ENCODE peak calls at places on chromosomes 12 and 14, in eight cellular contexts. One of them, this sample, is unnamed.

GRCh38 chr14:50060871-50061663 is 55.3 kb downstream of the VCPKMT start:
- DNase-seq in foreskin melanocyte: peak
- DNase-seq in cardiac fibroblast: peak
- DNase-seq in iPS-NIHi11: peak
- DNase-seq in lung: no peak
- DNase-seq in non-pigmented ciliary epithelial cell: peak
- DNase-seq in T-helper 2 cell: peak
- DNase-seq in NCI-H748 treated with DMSO at 0.1 percent for 48 hours: no peak
- DNase-seq in this sample: no peak

GRCh38 chr12:52248541-52249035 is 15.5 kb downstream of the KRT7 start:
- DNase-seq in lung: no peak
- DNase-seq in non-pigmented ciliary epithelial cell: no peak
- DNase-seq in T-helper 2 cell: no peak
- DNase-seq in iPS-NIHi11: no peak
- DNase-seq in NCI-H748 treated with DMSO at 0.1 percent for 48 hours: no peak
- DNase-seq in cardiac fibroblast: no peak
- DNase-seq in foreskin melanocyte: no peak
- DNase-seq in this sample: no peak

GRCh38 chr14:33686218-33686617 is 264.7 kb downstream of the EGLN3 start:
- DNase-seq in lung: no peak
- DNase-seq in iPS-NIHi11: no peak
- DNase-seq in non-pigmented ciliary epithelial cell: peak
- DNase-seq in NCI-H748 treated with DMSO at 0.1 percent for 48 hours: no peak
- DNase-seq in cardiac fibroblast: peak
- DNase-seq in foreskin melanocyte: no peak
- DNase-seq in T-helper 2 cell: no peak
- DNase-seq in this sample: no peak

GRCh38 chr12:58728397-58728796 is 191.9 kb downstream of the LRIG3 start:
- DNase-seq in foreskin melanocyte: peak
- DNase-seq in lung: no peak
- DNase-seq in NCI-H748 treated with DMSO at 0.1 percent for 48 hours: no peak
- DNase-seq in non-pigmented ciliary epithelial cell: no peak
- DNase-seq in T-helper 2 cell: no peak
- DNase-seq in iPS-NIHi11: no peak
- DNase-seq in cardiac fibroblast: peak
- DNase-seq in this sample: no peak

GRCh38 chr14:97185186-97185585 is 388.0 kb downstream of the VRK1 start:
- DNase-seq in foreskin melanocyte: no peak
- DNase-seq in T-helper 2 cell: no peak
- DNase-seq in NCI-H748 treated with DMSO at 0.1 percent for 48 hours: peak
- DNase-seq in lung: no peak
- DNase-seq in cardiac fibroblast: no peak
- DNase-seq in iPS-NIHi11: peak
- DNase-seq in non-pigmented ciliary epithelial cell: no peak
- DNase-seq in this sample: no peak

GRCh38 chr12:111102062-111102735 is 181.8 kb upstream of the MYL2 start:
- DNase-seq in NCI-H748 treated with DMSO at 0.1 percent for 48 hours: no peak
- DNase-seq in lung: no peak
- DNase-seq in foreskin melanocyte: no peak
- DNase-seq in cardiac fibroblast: no peak
- DNase-seq in iPS-NIHi11: no peak
- DNase-seq in T-helper 2 cell: no peak
- DNase-seq in non-pigmented ciliary epithelial cell: no peak
- DNase-seq in this sample: no peak

GRCh38 chr14:68466491-68466977 is 326.3 kb downstream of the ZFP36L1 start:
- DNase-seq in foreskin melanocyte: no peak
- DNase-seq in cardiac fibroblast: peak
- DNase-seq in lung: no peak
- DNase-seq in NCI-H748 treated with DMSO at 0.1 percent for 48 hours: no peak
- DNase-seq in iPS-NIHi11: no peak
- DNase-seq in non-pigmented ciliary epithelial cell: peak
- DNase-seq in T-helper 2 cell: no peak
- DNase-seq in this sample: no peak

GRCh38 chr14:77248666-77249065 is 22.3 kb downstream of the NGB start:
- DNase-seq in iPS-NIHi11: no peak
- DNase-seq in NCI-H748 treated with DMSO at 0.1 percent for 48 hours: no peak
- DNase-seq in lung: no peak
- DNase-seq in non-pigmented ciliary epithelial cell: no peak
- DNase-seq in T-helper 2 cell: no peak
- DNase-seq in cardiac fibroblast: peak
- DNase-seq in foreskin melanocyte: no peak
- DNase-seq in this sample: no peak

GRCh38 chr12:130335517-130336392 is 1.9 kb upstream of the PIWIL1 start:
- DNase-seq in NCI-H748 treated with DMSO at 0.1 percent for 48 hours: peak
- DNase-seq in cardiac fibroblast: peak
- DNase-seq in iPS-NIHi11: no peak
- DNase-seq in foreskin melanocyte: peak
- DNase-seq in non-pigmented ciliary epithelial cell: peak
- DNase-seq in lung: no peak
- DNase-seq in T-helper 2 cell: no peak
- DNase-seq in this sample: no peak

GRCh38 chr12:1533205-1533601 is 61.2 kb downstream of the FBXL14 start:
- DNase-seq in cardiac fibroblast: no peak
- DNase-seq in foreskin melanocyte: no peak
- DNase-seq in iPS-NIHi11: no peak
- DNase-seq in T-helper 2 cell: no peak
- DNase-seq in non-pigmented ciliary epithelial cell: no peak
- DNase-seq in lung: no peak
- DNase-seq in NCI-H748 treated with DMSO at 0.1 percent for 48 hours: no peak
- DNase-seq in this sample: no peak

GRCh38 chr12:109878749-109879148 is 1.6 kb downstream of the GLTP start:
- DNase-seq in T-helper 2 cell: no peak
- DNase-seq in non-pigmented ciliary epithelial cell: no peak
- DNase-seq in foreskin melanocyte: no peak
- DNase-seq in lung: no peak
- DNase-seq in iPS-NIHi11: no peak
- DNase-seq in cardiac fibroblast: no peak
- DNase-seq in NCI-H748 treated with DMSO at 0.1 percent for 48 hours: no peak
- DNase-seq in this sample: no peak

GRCh38 chr12:68358532-68359485 is 26.6 kb upstream of the MDM1 start:
- DNase-seq in cardiac fibroblast: peak
- DNase-seq in non-pigmented ciliary epithelial cell: peak
- DNase-seq in iPS-NIHi11: peak
- DNase-seq in NCI-H748 treated with DMSO at 0.1 percent for 48 hours: peak
- DNase-seq in T-helper 2 cell: peak
- DNase-seq in foreskin melanocyte: peak
- DNase-seq in lung: peak
- DNase-seq in this sample: peak

GRCh38 chr12:122137229-122137628 is 36.8 kb downstream of the IL31 start:
- DNase-seq in lung: no peak
- DNase-seq in non-pigmented ciliary epithelial cell: no peak
- DNase-seq in T-helper 2 cell: no peak
- DNase-seq in NCI-H748 treated with DMSO at 0.1 percent for 48 hours: no peak
- DNase-seq in foreskin melanocyte: no peak
- DNase-seq in cardiac fibroblast: no peak
- DNase-seq in iPS-NIHi11: peak
- DNase-seq in this sample: no peak

GRCh38 chr12:46918631-46919030 is 92.8 kb upstream of the SLC38A4 start:
- DNase-seq in lung: no peak
- DNase-seq in non-pigmented ciliary epithelial cell: no peak
- DNase-seq in foreskin melanocyte: no peak
- DNase-seq in T-helper 2 cell: no peak
- DNase-seq in iPS-NIHi11: no peak
- DNase-seq in cardiac fibroblast: no peak
- DNase-seq in NCI-H748 treated with DMSO at 0.1 percent for 48 hours: no peak
- DNase-seq in this sample: no peak

GRCh38 chr14:76256545-76256944 is 104.8 kb downstream of the GPATCH2L start:
- DNase-seq in cardiac fibroblast: no peak
- DNase-seq in foreskin melanocyte: no peak
- DNase-seq in iPS-NIHi11: no peak
- DNase-seq in NCI-H748 treated with DMSO at 0.1 percent for 48 hours: no peak
- DNase-seq in non-pigmented ciliary epithelial cell: no peak
- DNase-seq in T-helper 2 cell: no peak
- DNase-seq in lung: no peak
- DNase-seq in this sample: no peak

GRCh38 chr12:29676676-29677075 is 107.1 kb downstream of the TMTC1 start:
- DNase-seq in lung: no peak
- DNase-seq in non-pigmented ciliary epithelial cell: no peak
- DNase-seq in NCI-H748 treated with DMSO at 0.1 percent for 48 hours: no peak
- DNase-seq in iPS-NIHi11: no peak
- DNase-seq in cardiac fibroblast: no peak
- DNase-seq in foreskin melanocyte: no peak
- DNase-seq in T-helper 2 cell: no peak
- DNase-seq in this sample: no peak

GRCh38 chr14:77022219-77022852 is 6.2 kb downstream of the IRF2BPL start:
- DNase-seq in foreskin melanocyte: no peak
- DNase-seq in NCI-H748 treated with DMSO at 0.1 percent for 48 hours: peak
- DNase-seq in T-helper 2 cell: no peak
- DNase-seq in lung: no peak
- DNase-seq in non-pigmented ciliary epithelial cell: no peak
- DNase-seq in cardiac fibroblast: no peak
- DNase-seq in iPS-NIHi11: no peak
- DNase-seq in this sample: no peak

GRCh38 chr12:116443706-116444589 is 115.2 kb upstream of the MAP1LC3B2 start:
- DNase-seq in lung: no peak
- DNase-seq in T-helper 2 cell: no peak
- DNase-seq in cardiac fibroblast: no peak
- DNase-seq in non-pigmented ciliary epithelial cell: no peak
- DNase-seq in iPS-NIHi11: no peak
- DNase-seq in foreskin melanocyte: no peak
- DNase-seq in NCI-H748 treated with DMSO at 0.1 percent for 48 hours: no peak
- DNase-seq in this sample: no peak

GRCh38 chr12:122194804-122195203 is 8.7 kb upstream of the B3GNT4 start:
- DNase-seq in cardiac fibroblast: no peak
- DNase-seq in NCI-H748 treated with DMSO at 0.1 percent for 48 hours: no peak
- DNase-seq in iPS-NIHi11: no peak
- DNase-seq in foreskin melanocyte: no peak
- DNase-seq in T-helper 2 cell: no peak
- DNase-seq in lung: no peak
- DNase-seq in non-pigmented ciliary epithelial cell: no peak
- DNase-seq in this sample: no peak

GRCh38 chr12:101209319-101210302 is at the start of gene SLC5A8:
- DNase-seq in T-helper 2 cell: no peak
- DNase-seq in iPS-NIHi11: peak
- DNase-seq in cardiac fibroblast: no peak
- DNase-seq in non-pigmented ciliary epithelial cell: no peak
- DNase-seq in foreskin melanocyte: no peak
- DNase-seq in NCI-H748 treated with DMSO at 0.1 percent for 48 hours: no peak
- DNase-seq in lung: peak
- DNase-seq in this sample: no peak

GRCh38 chr12:51953011-51953568 is 1.6 kb downstream of the ACVR1B start:
- DNase-seq in T-helper 2 cell: no peak
- DNase-seq in foreskin melanocyte: no peak
- DNase-seq in cardiac fibroblast: no peak
- DNase-seq in iPS-NIHi11: no peak
- DNase-seq in lung: no peak
- DNase-seq in non-pigmented ciliary epithelial cell: no peak
- DNase-seq in NCI-H748 treated with DMSO at 0.1 percent for 48 hours: no peak
- DNase-seq in this sample: no peak

GRCh38 chr12:120733574-120733973 is 7.9 kb downstream of the ACADS start:
- DNase-seq in lung: no peak
- DNase-seq in NCI-H748 treated with DMSO at 0.1 percent for 48 hours: no peak
- DNase-seq in cardiac fibroblast: no peak
- DNase-seq in non-pigmented ciliary epithelial cell: no peak
- DNase-seq in iPS-NIHi11: no peak
- DNase-seq in foreskin melanocyte: no peak
- DNase-seq in T-helper 2 cell: no peak
- DNase-seq in this sample: no peak

GRCh38 chr14:87935081-87935828 is 57.7 kb downstream of the GALC start:
- DNase-seq in T-helper 2 cell: no peak
- DNase-seq in NCI-H748 treated with DMSO at 0.1 percent for 48 hours: no peak
- DNase-seq in foreskin melanocyte: no peak
- DNase-seq in non-pigmented ciliary epithelial cell: no peak
- DNase-seq in lung: no peak
- DNase-seq in cardiac fibroblast: no peak
- DNase-seq in iPS-NIHi11: no peak
- DNase-seq in this sample: no peak

GRCh38 chr14:68822132-68822651 is 29.3 kb upstream of the ZFP36L1 start:
- DNase-seq in T-helper 2 cell: no peak
- DNase-seq in non-pigmented ciliary epithelial cell: no peak
- DNase-seq in foreskin melanocyte: no peak
- DNase-seq in cardiac fibroblast: no peak
- DNase-seq in NCI-H748 treated with DMSO at 0.1 percent for 48 hours: no peak
- DNase-seq in lung: no peak
- DNase-seq in iPS-NIHi11: no peak
- DNase-seq in this sample: no peak

GRCh38 chr14:54877703-54878021 is 25.0 kb downstream of the GCH1 start:
- DNase-seq in T-helper 2 cell: no peak
- DNase-seq in lung: no peak
- DNase-seq in non-pigmented ciliary epithelial cell: no peak
- DNase-seq in cardiac fibroblast: no peak
- DNase-seq in NCI-H748 treated with DMSO at 0.1 percent for 48 hours: no peak
- DNase-seq in foreskin melanocyte: no peak
- DNase-seq in iPS-NIHi11: no peak
- DNase-seq in this sample: no peak

GRCh38 chr12:57236224-57236924 is 6.9 kb downstream of the SHMT2 start:
- DNase-seq in cardiac fibroblast: no peak
- DNase-seq in foreskin melanocyte: no peak
- DNase-seq in non-pigmented ciliary epithelial cell: no peak
- DNase-seq in NCI-H748 treated with DMSO at 0.1 percent for 48 hours: no peak
- DNase-seq in lung: no peak
- DNase-seq in T-helper 2 cell: no peak
- DNase-seq in iPS-NIHi11: no peak
- DNase-seq in this sample: no peak

GRCh38 chr12:53365245-53365904 is 14.6 kb upstream of the SP1 start:
- DNase-seq in lung: no peak
- DNase-seq in cardiac fibroblast: peak
- DNase-seq in non-pigmented ciliary epithelial cell: no peak
- DNase-seq in T-helper 2 cell: no peak
- DNase-seq in iPS-NIHi11: no peak
- DNase-seq in NCI-H748 treated with DMSO at 0.1 percent for 48 hours: no peak
- DNase-seq in foreskin melanocyte: no peak
- DNase-seq in this sample: no peak

GRCh38 chr14:21264025-21264801 is 5.0 kb downstream of the HNRNPC start:
- DNase-seq in foreskin melanocyte: peak
- DNase-seq in T-helper 2 cell: peak
- DNase-seq in non-pigmented ciliary epithelial cell: peak
- DNase-seq in NCI-H748 treated with DMSO at 0.1 percent for 48 hours: no peak
- DNase-seq in lung: no peak
- DNase-seq in cardiac fibroblast: peak
- DNase-seq in iPS-NIHi11: no peak
- DNase-seq in this sample: no peak

GRCh38 chr12:29048787-29049186 is 100.3 kb upstream of the FAR2 start:
- DNase-seq in lung: no peak
- DNase-seq in foreskin melanocyte: no peak
- DNase-seq in cardiac fibroblast: no peak
- DNase-seq in NCI-H748 treated with DMSO at 0.1 percent for 48 hours: no peak
- DNase-seq in iPS-NIHi11: no peak
- DNase-seq in non-pigmented ciliary epithelial cell: no peak
- DNase-seq in T-helper 2 cell: no peak
- DNase-seq in this sample: no peak

GRCh38 chr14:93114713-93115068 is 1.0 kb downstream of the ITPK1 start:
- DNase-seq in foreskin melanocyte: no peak
- DNase-seq in iPS-NIHi11: peak
- DNase-seq in cardiac fibroblast: no peak
- DNase-seq in lung: no peak
- DNase-seq in NCI-H748 treated with DMSO at 0.1 percent for 48 hours: no peak
- DNase-seq in non-pigmented ciliary epithelial cell: no peak
- DNase-seq in T-helper 2 cell: no peak
- DNase-seq in this sample: no peak

GRCh38 chr12:93879476-93880376 is 202.6 kb downstream of the CRADD start:
- DNase-seq in T-helper 2 cell: no peak
- DNase-seq in non-pigmented ciliary epithelial cell: peak
- DNase-seq in lung: peak
- DNase-seq in foreskin melanocyte: no peak
- DNase-seq in cardiac fibroblast: peak
- DNase-seq in iPS-NIHi11: no peak
- DNase-seq in NCI-H748 treated with DMSO at 0.1 percent for 48 hours: no peak
- DNase-seq in this sample: no peak

GRCh38 chr12:57452937-57453509 is 2.1 kb upstream of the INHBE start:
- DNase-seq in lung: peak
- DNase-seq in foreskin melanocyte: peak
- DNase-seq in NCI-H748 treated with DMSO at 0.1 percent for 48 hours: peak
- DNase-seq in non-pigmented ciliary epithelial cell: peak
- DNase-seq in cardiac fibroblast: peak
- DNase-seq in T-helper 2 cell: no peak
- DNase-seq in iPS-NIHi11: peak
- DNase-seq in this sample: no peak

GRCh38 chr12:76247992-76248391 is 100.2 kb downstream of the BBS10 start:
- DNase-seq in non-pigmented ciliary epithelial cell: no peak
- DNase-seq in foreskin melanocyte: no peak
- DNase-seq in T-helper 2 cell: no peak
- DNase-seq in NCI-H748 treated with DMSO at 0.1 percent for 48 hours: no peak
- DNase-seq in cardiac fibroblast: no peak
- DNase-seq in lung: no peak
- DNase-seq in iPS-NIHi11: no peak
- DNase-seq in this sample: no peak

GRCh38 chr12:108701779-108702435 is 29.4 kb downstream of the CORO1C start:
- DNase-seq in NCI-H748 treated with DMSO at 0.1 percent for 48 hours: no peak
- DNase-seq in lung: no peak
- DNase-seq in iPS-NIHi11: no peak
- DNase-seq in cardiac fibroblast: peak
- DNase-seq in non-pigmented ciliary epithelial cell: no peak
- DNase-seq in foreskin melanocyte: no peak
- DNase-seq in T-helper 2 cell: no peak
- DNase-seq in this sample: no peak

This sample was measured in T-helper 17 cell.